ENCODE peak calls at places on chromosomes 5 and 9, in five cellular contexts. One of them, this sample, is unnamed. For H3K4me1 and H3K9me3, the result is how much of the 10 kb centered on the place peaks cover.

GRCh38 chr9:77647267-77647658 is 859 bp downstream of the GNA14 start:
- DNase-seq in stomach: no peak
- DNase-seq in transverse colon: no peak
- DNase-seq in HCT116: no peak
- DNase-seq in GM12878: no peak
- DNase-seq in this sample: no peak

GRCh38 chr9:112086627-112087026 is 88.5 kb downstream of the SUSD1 start:
- DNase-seq in stomach: no peak
- DNase-seq in transverse colon: no peak
- DNase-seq in HCT116: no peak
- DNase-seq in GM12878: no peak
- DNase-seq in this sample: no peak

GRCh38 chr9:9299134-9299533 is 1313.7 kb downstream of the PTPRD start:
- DNase-seq in stomach: no peak
- DNase-seq in transverse colon: no peak
- DNase-seq in HCT116: no peak
- DNase-seq in GM12878: no peak
- DNase-seq in this sample: no peak

GRCh38 chr5:102306121-102306520 is 10.0 kb upstream of the SLCO4C1 start:
- DNase-seq in stomach: no peak
- DNase-seq in transverse colon: no peak
- DNase-seq in HCT116: no peak
- DNase-seq in GM12878: no peak
- DNase-seq in this sample: no peak

GRCh38 chr5:2141254-2142000 is 258.7 kb upstream of the IRX4 start:
- DNase-seq in stomach: no peak
- DNase-seq in transverse colon: no peak
- DNase-seq in HCT116: no peak
- DNase-seq in GM12878: no peak
- DNase-seq in this sample: no peak

GRCh38 chr5:69217154-69217731 is 17.4 kb upstream of the CDK7 start:
- DNase-seq in stomach: peak
- DNase-seq in transverse colon: peak
- DNase-seq in HCT116: no peak
- DNase-seq in GM12878: peak
- DNase-seq in this sample: no peak

GRCh38 chr5:140725799-140726471 is 25.7 kb downstream of the ZMAT2 start:
- DNase-seq in stomach: peak
- DNase-seq in transverse colon: peak
- DNase-seq in HCT116: peak
- DNase-seq in GM12878: peak
- DNase-seq in this sample: no peak

GRCh38 chr5:177362871-177363507 is 5.3 kb downstream of the RGS14 start:
- DNase-seq in stomach: peak
- DNase-seq in transverse colon: peak
- DNase-seq in HCT116: no peak
- DNase-seq in GM12878: no peak
- DNase-seq in this sample: no peak

GRCh38 chr5:61319388-61320146 is 12.5 kb upstream of the ZSWIM6 start:
- DNase-seq in stomach: no peak
- DNase-seq in transverse colon: peak
- DNase-seq in HCT116: no peak
- DNase-seq in GM12878: peak
- DNase-seq in this sample: peak

GRCh38 chr9:105114956-105115728 is 129.3 kb upstream of the SLC44A1 start:
- DNase-seq in stomach: peak
- DNase-seq in transverse colon: peak
- DNase-seq in HCT116: no peak
- DNase-seq in GM12878: peak
- DNase-seq in this sample: no peak

GRCh38 chr9:137445275-137445807 is 4.2 kb upstream of the ENTPD8 start:
- DNase-seq in stomach: peak
- DNase-seq in transverse colon: peak
- DNase-seq in HCT116: peak
- DNase-seq in GM12878: peak
- DNase-seq in this sample: no peak

GRCh38 chr5:56447656-56448055 is 214.5 kb upstream of the ANKRD55 start:
- DNase-seq in stomach: no peak
- DNase-seq in transverse colon: no peak
- DNase-seq in HCT116: no peak
- DNase-seq in GM12878: no peak
- DNase-seq in this sample: no peak

GRCh38 chr9:34139477-34140146 is 13.1 kb upstream of the DCAF12 start:
- DNase-seq in stomach: peak
- DNase-seq in transverse colon: peak
- DNase-seq in HCT116: peak
- DNase-seq in GM12878: no peak
- DNase-seq in this sample: no peak

GRCh38 chr9:81613002-81613750 is 76.2 kb downstream of the TLE1 start:
- DNase-seq in stomach: no peak
- DNase-seq in transverse colon: peak
- DNase-seq in HCT116: no peak
- DNase-seq in GM12878: no peak
- DNase-seq in this sample: peak

GRCh38 chr5:142404046-142404477 is 79.2 kb upstream of the SPRY4 start:
- DNase-seq in stomach: no peak
- DNase-seq in transverse colon: no peak
- DNase-seq in HCT116: no peak
- DNase-seq in GM12878: no peak
- DNase-seq in this sample: no peak

GRCh38 chr5:142405023-142405422 is 80.2 kb upstream of the SPRY4 start:
- DNase-seq in stomach: no peak
- DNase-seq in transverse colon: no peak
- DNase-seq in HCT116: no peak
- DNase-seq in GM12878: no peak
- DNase-seq in this sample: no peak

GRCh38 chr5:142399899-142400298 is 75.1 kb upstream of the SPRY4 start:
- DNase-seq in stomach: no peak
- DNase-seq in transverse colon: no peak
- DNase-seq in HCT116: no peak
- DNase-seq in GM12878: no peak
- DNase-seq in this sample: no peak

GRCh38 chr5:142403583-142403982 is 78.8 kb upstream of the SPRY4 start:
- DNase-seq in stomach: no peak
- DNase-seq in transverse colon: no peak
- DNase-seq in HCT116: peak
- DNase-seq in GM12878: no peak
- DNase-seq in this sample: no peak

DNA sequence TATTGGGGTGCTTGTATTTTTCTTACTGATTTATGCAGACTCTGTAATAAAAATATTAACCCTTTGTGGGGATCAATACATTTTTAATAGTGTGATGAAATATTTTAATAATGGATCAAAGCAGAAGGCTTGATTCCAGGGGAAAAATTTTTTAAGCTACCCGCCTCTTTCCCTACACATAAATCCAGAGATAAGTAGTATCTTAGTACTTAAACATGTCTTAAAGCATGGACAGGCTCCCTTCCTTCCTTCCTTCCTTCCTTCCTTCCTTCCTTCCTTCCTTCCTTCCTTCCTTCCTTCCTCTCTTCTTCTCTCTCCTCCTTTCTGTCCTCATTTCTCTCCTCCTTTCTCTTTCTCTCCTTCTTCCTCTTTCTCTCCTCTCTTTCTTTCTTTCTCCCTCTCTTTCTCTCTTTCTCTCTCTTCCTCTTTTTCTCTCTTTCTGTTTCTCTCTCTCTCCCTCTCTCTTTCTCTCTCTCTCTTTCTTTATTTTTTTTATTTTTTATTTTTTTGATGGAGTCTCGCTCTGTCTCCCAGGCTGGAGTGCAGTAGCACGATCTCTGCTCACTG is 78.0 kb upstream of the SPRY4 start:
- DNase-seq in stomach: no peak
- DNase-seq in transverse colon: no peak
- DNase-seq in HCT116: no peak
- DNase-seq in GM12878: no peak
- DNase-seq in this sample: no peak
- TF ChIP-seq POLR2AphosphoS5 in stomach: no peak
- TF ChIP-seq POLR2AphosphoS5 in transverse colon: no peak
- TF ChIP-seq POLR2AphosphoS5 in HCT116: no peak
- TF ChIP-seq POLR2AphosphoS5 in GM12878: no peak
- TF ChIP-seq POLR2AphosphoS5 in this sample: no peak

GRCh38 chr5:73523861-73524260 is 25.6 kb downstream of the BTF3 start:
- DNase-seq in stomach: no peak
- DNase-seq in transverse colon: no peak
- DNase-seq in HCT116: no peak
- DNase-seq in GM12878: no peak
- DNase-seq in this sample: no peak
- H3K4me1 ChIP-seq in stomach: under half
- H3K4me1 ChIP-seq in transverse colon: under half
- H3K4me1 ChIP-seq in HCT116: under half
- H3K4me1 ChIP-seq in GM12878: under half
- H3K4me1 ChIP-seq in this sample: under half

DNA sequence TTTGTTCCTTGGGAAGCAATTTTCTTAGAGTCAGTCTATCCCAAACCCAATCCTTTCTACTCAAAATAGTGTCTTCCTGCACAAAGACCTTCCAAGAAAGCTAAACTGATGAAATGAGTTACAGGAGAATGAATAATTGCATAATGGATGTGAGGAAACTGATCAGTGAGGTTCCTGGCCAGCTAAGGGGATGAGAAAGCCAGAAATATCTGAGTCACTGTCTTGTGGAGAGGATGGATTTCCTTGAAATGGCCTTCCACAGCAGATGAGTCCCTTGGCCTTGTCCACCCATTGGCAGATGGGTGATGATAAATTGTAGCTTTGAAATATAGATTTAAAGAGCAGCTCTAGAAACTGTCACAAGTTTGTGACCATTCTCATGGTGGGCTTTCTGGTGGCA is 756.1 kb downstream of the DNAH5 start:
- DNase-seq in stomach: no peak
- DNase-seq in transverse colon: no peak
- DNase-seq in HCT116: no peak
- DNase-seq in GM12878: no peak
- DNase-seq in this sample: no peak
- H3K9me3 ChIP-seq in stomach: under half
- H3K9me3 ChIP-seq in transverse colon: under half
- H3K9me3 ChIP-seq in HCT116: under half
- H3K9me3 ChIP-seq in GM12878: under half
- H3K9me3 ChIP-seq in this sample: under half

GRCh38 chr9:107587175-107587963 is 97.8 kb upstream of the KLF4 start:
- DNase-seq in stomach: peak
- DNase-seq in transverse colon: peak
- DNase-seq in HCT116: no peak
- DNase-seq in GM12878: no peak
- DNase-seq in this sample: no peak
- TF ChIP-seq POLR2AphosphoS5 in stomach: peak
- TF ChIP-seq POLR2AphosphoS5 in transverse colon: peak
- TF ChIP-seq POLR2AphosphoS5 in HCT116: no peak
- TF ChIP-seq POLR2AphosphoS5 in GM12878: no peak
- TF ChIP-seq POLR2AphosphoS5 in this sample: peak

GRCh38 chr9:134408939-134409737 is 82.9 kb downstream of the RXRA start:
- DNase-seq in stomach: no peak
- DNase-seq in transverse colon: no peak
- DNase-seq in HCT116: no peak
- DNase-seq in GM12878: no peak
- DNase-seq in this sample: no peak
- H3K4me1 ChIP-seq in stomach: half or more
- H3K4me1 ChIP-seq in transverse colon: half or more
- H3K4me1 ChIP-seq in HCT116: half or more
- H3K4me1 ChIP-seq in GM12878: under half
- H3K4me1 ChIP-seq in this sample: half or more

GRCh38 chr5:1077491-1078020 is 34.3 kb downstream of the SLC12A7 start:
- DNase-seq in stomach: no peak
- DNase-seq in transverse colon: no peak
- DNase-seq in HCT116: no peak
- DNase-seq in GM12878: no peak
- DNase-seq in this sample: no peak
- H3K9me3 ChIP-seq in stomach: under half
- H3K9me3 ChIP-seq in transverse colon: under half
- H3K9me3 ChIP-seq in HCT116: under half
- H3K9me3 ChIP-seq in GM12878: under half
- H3K9me3 ChIP-seq in this sample: under half